ENCODE peak calls at places on chromosomes 4 and X, in four cellular contexts. Q is activated naive CD4-positive, alpha-beta T cell; H is midbrain; S is stimulated activated CD4-positive, alpha-beta T cell treated with anti-CD3 and anti-CD28 coated beads, Interleukin-4, amount 100 ng/mL, for 1 hour. U is an unnamed sample.

GRCh38 chr4:78610546-78611214 is 59.1 kb downstream of the ANXA3 start:
- DNase-seq in S (no peak), Q (no peak), H (no peak), U (no peak)

GRCh38 chr4:56757821-56758400 is 63.6 kb downstream of the SPINK2 start:
- DNase-seq in S (peak), Q (peak), H (no peak), U (peak)

GRCh38 chrX:155028749-155029360 is 2.2 kb downstream of the FUNDC2 start:
- DNase-seq in S (no peak), Q (no peak), H (no peak), U (no peak)

GRCh38 chr4:120870279-120870673 is 52.2 kb downstream of the PRDM5 start:
- DNase-seq in S (no peak), Q (no peak), H (no peak), U (no peak)

GRCh38 chr4:81915430-81915829 is 443.7 kb upstream of the RASGEF1B start:
- DNase-seq in S (no peak), H (no peak), Q (no peak), U (no peak)

GRCh38 chr4:102735578-102735977 is 25.2 kb downstream of the MANBA start:
- DNase-seq in S (no peak), H (no peak), Q (no peak), U (no peak)

GRCh38 chr4:61210186-61210939 is 10.2 kb downstream of the ADGRL3 start:
- DNase-seq in Q (no peak), S (no peak), H (peak), U (no peak)

GRCh38 chr4:95107635-95108034 is 349.9 kb downstream of the BMPR1B start:
- DNase-seq in S (no peak), Q (no peak), H (no peak), U (no peak)

GRCh38 chr4:162201673-162202072 is 37.9 kb upstream of the FSTL5 start:
- DNase-seq in S (no peak), H (no peak), Q (no peak), U (no peak)

GRCh38 chr4:169707958-169708643 is 49.6 kb downstream of the HPF1 start:
- DNase-seq in S (no peak), H (peak), Q (no peak), U (no peak)

GRCh38 chrX:10350991-10351390 is 194.2 kb downstream of the CLCN4 start:
- DNase-seq in H (no peak), Q (no peak), S (no peak), U (no peak)

GRCh38 chr4:41214158-41215146 is at the start of gene APBB2:
- DNase-seq in Q (no peak), H (peak), S (peak), U (peak)

GRCh38 chrX:45801554-45801953 is 600.9 kb upstream of the DIPK2B start:
- DNase-seq in S (no peak), Q (peak), H (no peak), U (no peak)

GRCh38 chr4:41026971-41027370 is 187.4 kb downstream of the APBB2 start:
- DNase-seq in S (no peak), Q (no peak), H (no peak), U (no peak)

GRCh38 chrX:23127586-23127985 is 127.8 kb downstream of the DDX53 start:
- DNase-seq in H (no peak), Q (no peak), S (no peak), U (no peak)

GRCh38 chr4:161546902-161547301 is 616.9 kb downstream of the FSTL5 start:
- DNase-seq in H (no peak), Q (no peak), S (no peak), U (no peak)

GRCh38 chr4:124713213-124713592 is 671 bp upstream of the ANKRD50 start:
- DNase-seq in S (no peak), Q (no peak), H (peak), U (no peak)

GRCh38 chr4:181684310-181684709 is 558.9 kb upstream of the TENM3 start:
- DNase-seq in H (no peak), S (no peak), Q (no peak), U (no peak)